ENCODE peak calls at places on chromosomes 2 and 18, in ten cellular contexts. Q, L, X, U, J, P, W, K, R and C are unnamed samples.

GRCh38 chr2:10158681-10159080 is 36.1 kb downstream of the RRM2 start:
- DNase-seq in W (no peak), X (no peak), J (no peak), P (no peak), Q (peak; percentile 46), U (no peak), R (no peak), K (no peak), L (no peak), C (no peak)

GRCh38 chr2:188527110-188527509 is 235.4 kb downstream of the GULP1 start:
- DNase-seq in X (no peak), W (no peak), R (no peak), Q (no peak), L (peak; percentile 50), P (no peak), K (no peak), J (no peak), U (no peak), C (peak; percentile 87)

GRCh38 chr2:18548618-18549017 is 11.8 kb downstream of the RDH14 start:
- DNase-seq in J (no peak), W (no peak), P (no peak), L (no peak), X (no peak), U (no peak), Q (no peak), R (no peak), K (no peak), C (no peak)

GRCh38 chr2:68432696-68433658 is 34.1 kb downstream of the FBXO48 start:
- DNase-seq in L (no peak), W (no peak), X (no peak), Q (no peak), J (no peak), R (no peak), K (no peak), U (no peak), P (no peak), C (no peak)

GRCh38 chr18:57621252-57621607 is 406 bp downstream of the NARS1 start:
- DNase-seq in W (no peak), Q (peak; percentile 74), R (no peak), K (no peak), X (no peak), U (peak; percentile 65), J (no peak), L (no peak), P (no peak), C (no peak)

GRCh38 chr2:220353897-220354296 is 726.5 kb downstream of the SLC4A3 start:
- DNase-seq in X (no peak), J (no peak), K (no peak), R (no peak), Q (no peak), W (no peak), L (peak; percentile 58), U (no peak), P (no peak), C (peak; percentile 31)

GRCh38 chr2:233235977-233236376 is 15.5 kb upstream of the ATG16L1 start:
- DNase-seq in U (no peak), L (no peak), Q (peak; percentile 71), J (no peak), R (no peak), K (peak; percentile 60), X (no peak), W (no peak), P (no peak), C (no peak)

GRCh38 chr2:1546023-1546591 is 132.8 kb downstream of the TPO start:
- DNase-seq in X (no peak), K (peak; percentile 75), R (no peak), U (no peak), W (peak; percentile 22), P (peak; percentile 55), L (peak; percentile 58), Q (peak; percentile 85), J (peak; percentile 43), C (peak; percentile 81)

GRCh38 chr2:172380436-172381274 is 46.7 kb upstream of the ITGA6 start:
- DNase-seq in Q (peak; percentile 55), L (no peak), K (peak; percentile 94), P (no peak), J (peak; percentile 23), R (no peak), X (no peak), U (no peak), W (no peak), C (peak; percentile 11)

GRCh38 chr2:28430790-28431418 is 38.2 kb downstream of the FOSL2 start:
- DNase-seq in Q (no peak), W (no peak), K (no peak), P (no peak), X (no peak), U (no peak), J (no peak), R (no peak), L (no peak), C (no peak)

GRCh38 chr2:176039375-176039774 is 37.3 kb upstream of the LNPK start:
- DNase-seq in K (no peak), J (no peak), X (no peak), L (no peak), W (no peak), R (no peak), Q (no peak), P (no peak), U (no peak), C (no peak)

GRCh38 chr18:74139888-74140287 is 7.7 kb downstream of the FBXO15 start:
- DNase-seq in R (no peak), K (no peak), X (no peak), W (no peak), L (peak; percentile 67), U (no peak), J (no peak), P (no peak), Q (no peak), C (peak; percentile 76)

GRCh38 chr2:106201656-106202055 is 7.6 kb upstream of the UXS1 start:
- DNase-seq in R (no peak), X (no peak), L (no peak), P (no peak), U (no peak), Q (no peak), J (no peak), K (no peak), W (no peak), C (no peak)

GRCh38 chr2:130813722-130814121 is 23.0 kb upstream of the ARHGEF4 start:
- DNase-seq in L (no peak), U (peak; percentile 9), P (no peak), R (no peak), Q (peak; percentile 13), X (no peak), W (no peak), K (no peak), J (peak; percentile 23), C (no peak)

GRCh38 chr2:173205375-173205774 is 129.7 kb downstream of the MAP3K20 start:
- DNase-seq in Q (no peak), X (no peak), K (no peak), P (no peak), W (peak; percentile 37), L (peak; percentile 88), R (no peak), U (peak; percentile 94), J (peak; percentile 85), C (peak; percentile 67)

GRCh38 chr18:48540329-48541025 is 1.6 kb downstream of the CTIF start:
- DNase-seq in L (peak; percentile 79), U (peak; percentile 78), W (no peak), J (peak; percentile 49), P (peak; percentile 46), K (peak; percentile 66), Q (peak; percentile 87), X (peak; percentile 54), R (peak; percentile 49), C (peak; percentile 50)

GRCh38 chr2:197269173-197269572 is 41.4 kb downstream of the ANKRD44 start:
- DNase-seq in W (peak; percentile 43), J (no peak), Q (no peak), R (no peak), K (no peak), U (no peak), X (no peak), L (peak; percentile 52), P (no peak), C (peak; percentile 70)

GRCh38 chr2:103754530-103754929 is 992.7 kb downstream of the TMEM182 start:
- DNase-seq in K (no peak), J (no peak), P (no peak), R (no peak), X (no peak), L (no peak), U (no peak), W (no peak), Q (no peak), C (no peak)

GRCh38 chr2:197915548-197916265 is 111.3 kb downstream of the PLCL1 start:
- DNase-seq in K (no peak), P (no peak), W (peak; percentile 45), R (no peak), J (no peak), X (no peak), U (no peak), Q (no peak), L (peak; percentile 65), C (peak; percentile 75)

GRCh38 chr2:9721346-9721745 is 90.5 kb upstream of the YWHAQ start:
- DNase-seq in X (no peak), L (no peak), J (no peak), R (no peak), U (no peak), W (no peak), Q (no peak), K (no peak), P (no peak), C (no peak)

GRCh38 chr2:218876562-218877219 is 4.0 kb upstream of the WNT10A start:
- DNase-seq in L (peak; percentile 44), R (no peak), Q (peak; percentile 91), U (peak; percentile 78), X (peak; percentile 63), W (peak; percentile 46), K (peak; percentile 85), J (peak; percentile 68), P (peak; percentile 81), C (peak; percentile 77)

GRCh38 chr18:47490882-47491281 is 239.4 kb upstream of the SKOR2 start:
- DNase-seq in R (no peak), W (no peak), J (no peak), P (no peak), K (no peak), L (no peak), U (no peak), X (no peak), Q (no peak), C (no peak)

GRCh38 chr18:68991281-68991680 is 193.4 kb downstream of the CCDC102B start:
- DNase-seq in W (peak; percentile 46), X (no peak), Q (no peak), L (peak; percentile 65), U (no peak), R (no peak), J (no peak), P (no peak), K (no peak), C (peak; percentile 84)

GRCh38 chr2:27263287-27264252 is 723 bp upstream of the SLC30A3 start:
- DNase-seq in X (no peak), J (no peak), R (no peak), K (peak; percentile 58), P (no peak), L (no peak), W (no peak), Q (peak; percentile 84), U (no peak), C (no peak)